ENCODE peak calls at places on chromosomes 11 and 22, in ten cellular contexts. R is kidney; M is A549; A is neural progenitor cell; P is CD8-positive, alpha-beta memory T cell; K is lower leg skin; C is AG10803; B is body of pancreas; U is CD4-positive, alpha-beta memory T cell; L is aorta. W is an unnamed sample.
A peak's percentile ranks its signal among the peaks of the same experiment; 100 is the strongest.

GRCh38 chr11:93579187-93579773 is 36.1 kb upstream of the SMCO4 start:
- DNase-seq in C (no peak), L (no peak), K (no peak), P (no peak), U (no peak), B (no peak), R (no peak), A (no peak), M (no peak), W (no peak)

GRCh38 chr11:75389925-75390324 is 9.4 kb upstream of the RPS3 start:
- DNase-seq in A (no peak), C (no peak), K (no peak), R (no peak), M (no peak), L (no peak), U (no peak), P (no peak), B (no peak), W (no peak)

GRCh38 chr11:45245237-45246045 is 40.7 kb downstream of the SYT13 start:
- DNase-seq in R (no peak), M (no peak), C (no peak), K (no peak), U (no peak), B (no peak), L (no peak), A (no peak), P (no peak), W (no peak)

GRCh38 chr22:24836282-24836681 is 30.3 kb downstream of the SGSM1 start:
- DNase-seq in C (no peak), L (no peak), R (no peak), A (no peak), K (no peak), P (no peak), U (no peak), B (no peak), M (no peak), W (no peak)

GRCh38 chr11:65502274-65502851 is 3.5 kb downstream of the MALAT1 start:
- DNase-seq in L (no peak), U (peak; percentile 38), B (no peak), C (peak; percentile 59), M (no peak), P (peak; percentile 13), R (no peak), A (no peak), K (no peak), W (no peak)

GRCh38 chr11:92845390-92846185 is 123.9 kb upstream of the MTNR1B start:
- DNase-seq in R (no peak), C (peak; percentile 31), M (no peak), U (no peak), B (no peak), L (no peak), K (no peak), P (no peak), A (no peak), W (no peak)

GRCh38 chr22:24542641-24543040 is 12.3 kb downstream of the GUCD1 start:
- DNase-seq in L (no peak), M (no peak), P (no peak), K (no peak), A (no peak), U (no peak), R (no peak), B (peak; percentile 63), C (no peak), W (no peak)

GRCh38 chr22:23183107-23183698 is 2.9 kb downstream of the BCR start:
- DNase-seq in A (peak; percentile 96), K (no peak), B (peak; percentile 60), P (no peak), M (no peak), R (peak; percentile 81), U (no peak), L (peak; percentile 78), C (peak; percentile 66), W (peak; percentile 34)

GRCh38 chr11:64687204-64687603 is 35.8 kb downstream of the NRXN2 start:
- DNase-seq in L (peak; percentile 90), P (no peak), K (no peak), M (no peak), B (peak; percentile 81), C (no peak), R (peak; percentile 74), A (no peak), U (no peak), W (no peak)

GRCh38 chr11:83990160-83990733 is 704.1 kb upstream of the CCDC90B start:
- DNase-seq in B (peak; percentile 4), K (no peak), R (peak; percentile 31), A (no peak), L (no peak), P (no peak), M (no peak), C (no peak), U (no peak), W (no peak)

GRCh38 chr11:35235944-35236666 is 97.1 kb downstream of the CD44 start:
- DNase-seq in C (peak; percentile 87), R (no peak), P (peak; percentile 63), U (peak; percentile 86), B (peak; percentile 94), M (peak; percentile 8), A (no peak), L (no peak), K (no peak), W (peak; percentile 90)

GRCh38 chr11:66996609-66997273 is 21.6 kb downstream of the C11orf86 start:
- DNase-seq in A (no peak), U (no peak), C (peak; percentile 74), B (no peak), L (peak; percentile 64), R (peak; percentile 78), K (no peak), M (no peak), P (no peak), W (no peak)

GRCh38 chr11:10792385-10793068 is 16.2 kb downstream of the EIF4G2 start:
- DNase-seq in K (peak; percentile 76), R (peak; percentile 94), B (peak; percentile 87), M (peak; percentile 85), A (peak; percentile 95), C (peak; percentile 64), P (peak; percentile 75), U (peak; percentile 72), L (peak; percentile 91), W (no peak)

GRCh38 chr11:129959687-129960086 is 42.9 kb downstream of the PRDM10 start:
- DNase-seq in P (no peak), R (no peak), B (no peak), K (no peak), L (no peak), U (no peak), M (no peak), A (no peak), C (no peak), W (no peak)

GRCh38 chr11:1831338-1832180 is 3.2 kb upstream of the SYT8 start:
- DNase-seq in L (no peak), U (no peak), A (no peak), K (no peak), P (no peak), M (no peak), R (peak; percentile 68), C (no peak), B (no peak), W (no peak)

GRCh38 chr11:69361048-69361447 is 67.1 kb downstream of the MYEOV start:
- DNase-seq in U (no peak), P (no peak), K (peak; percentile 0), M (no peak), A (no peak), B (no peak), R (no peak), L (no peak), C (no peak), W (no peak)
- H3K4me3 ChIP-seq in U (no peak overlapping the region), P (no peak overlapping the region), K (no peak overlapping the region), M (no peak overlapping the region), A (no peak overlapping the region), B (no peak overlapping the region), R (no peak overlapping the region), L (no peak overlapping the region), C (no peak overlapping the region), W (no peak overlapping the region)

GRCh38 chr11:125942276-125942611 is 3.6 kb upstream of the VSIG10L2 start:
- DNase-seq in P (no peak), K (no peak), M (no peak), C (no peak), U (no peak), B (no peak), L (no peak), R (no peak), A (no peak), W (no peak)
- H3K4me3 ChIP-seq in P (no peak overlapping the region), K (no peak overlapping the region), M (no peak overlapping the region), C (no peak overlapping the region), U (no peak overlapping the region), B (no peak overlapping the region), L (no peak overlapping the region), R (no peak overlapping the region), A (no peak overlapping the region), W (no peak overlapping the region)

GRCh38 chr11:85712953-85713352 is 27.0 kb upstream of the CCDC89 start:
- DNase-seq in M (no peak), P (no peak), L (no peak), R (no peak), K (no peak), C (peak; percentile 26), B (no peak), U (no peak), A (no peak), W (no peak)
- H3K4me3 ChIP-seq in M (no peak overlapping the region), P (no peak overlapping the region), L (no peak overlapping the region), R (no peak overlapping the region), K (no peak overlapping the region), C (no peak overlapping the region), B (no peak overlapping the region), U (no peak overlapping the region), A (no peak overlapping the region), W (no peak overlapping the region)

GRCh38 chr11:16987205-16987568 is 27.0 kb downstream of the PLEKHA7 start:
- DNase-seq in B (peak; percentile 85), P (no peak), C (no peak), L (no peak), M (no peak), U (no peak), K (no peak), R (peak; percentile 84), A (no peak), W (no peak)
- H3K4me3 ChIP-seq in B (no peak overlapping the region), P (no peak overlapping the region), C (no peak overlapping the region), L (no peak overlapping the region), M (no peak overlapping the region), U (no peak overlapping the region), K (no peak overlapping the region), R (peak overlapping the region; percentile 65), A (no peak overlapping the region), W (no peak overlapping the region)

DNA sequence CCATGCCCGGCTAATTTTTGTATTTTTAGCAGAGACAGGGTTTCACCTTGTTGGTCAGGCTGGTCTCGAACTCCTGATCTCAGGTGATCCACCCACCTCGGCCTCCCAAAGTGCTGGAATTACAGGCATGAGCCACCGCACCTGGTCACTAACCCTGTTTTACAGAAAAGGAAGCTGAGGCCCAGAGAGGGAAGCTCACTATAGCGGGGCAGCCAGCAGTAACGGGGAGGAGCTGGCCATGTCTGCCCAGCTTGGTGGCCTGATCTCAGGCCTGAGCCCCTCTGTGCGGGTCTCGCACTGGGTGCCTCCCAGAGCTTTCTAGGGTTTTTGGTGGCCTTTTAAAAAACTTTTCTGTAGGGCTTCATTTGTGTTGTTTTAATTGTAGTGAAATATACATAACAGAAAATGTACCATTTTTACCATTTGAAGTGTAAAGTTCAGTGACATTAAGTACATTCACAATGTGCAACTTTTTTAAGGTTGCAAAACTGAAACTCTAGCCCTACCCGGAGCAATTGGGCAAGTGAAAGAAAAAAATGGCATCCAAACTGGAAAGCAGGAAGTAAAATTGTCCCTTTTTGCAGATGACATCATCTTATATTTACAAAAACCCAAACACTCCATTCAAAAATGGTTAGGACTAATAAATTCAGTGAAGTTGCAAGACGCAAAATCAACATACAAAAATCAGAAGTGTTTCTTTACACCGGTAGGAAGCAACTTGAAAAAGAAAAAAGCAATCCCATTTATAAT is 14.5 kb upstream of the CYTH4 start:
- DNase-seq in K (no peak), R (no peak), L (peak; percentile 32), P (no peak), U (no peak), C (no peak), A (no peak), B (no peak), M (no peak), W (no peak)
- H3K4me3 ChIP-seq in K (no peak overlapping the region), R (no peak overlapping the region), L (no peak overlapping the region), P (peak overlapping the region; percentile 85), U (no peak overlapping the region), C (no peak overlapping the region), A (no peak overlapping the region), B (no peak overlapping the region), M (no peak overlapping the region), W (no peak overlapping the region)